ENCODE peak calls at places on chromosome 1, in seven cellular contexts. I is fibroblast of lung, R is GM04503, S is NCI-H82, M is HuH-7, F is Right ventricle myocardium inferior, A is anterior cingulate cortex. H is an unnamed sample.

GRCh38 chr1:41898191-41898713 is 20.5 kb downstream of the HIVEP3 start:
- DNase-seq in S (no peak), I (peak), R (no peak), M (no peak), F (no peak), A (no peak), H (no peak)

GRCh38 chr1:58794585-58794984 is 10.7 kb upstream of the JUN start:
- DNase-seq in A (no peak), R (no peak), M (no peak), S (no peak), F (no peak), I (no peak), H (no peak)

GRCh38 chr1:221635305-221635704 is 106.6 kb downstream of the DUSP10 start:
- DNase-seq in R (no peak), M (no peak), I (no peak), F (no peak), S (no peak), A (no peak), H (no peak)

GRCh38 chr1:163168053-163168452 is 34.7 kb downstream of the RGS5 start:
- DNase-seq in S (peak), M (no peak), R (peak), F (no peak), A (no peak), I (peak), H (peak)

GRCh38 chr1:54310439-54311328 is 95.5 kb downstream of the SSBP3 start:
- DNase-seq in R (no peak), M (peak), F (no peak), S (peak), I (peak), A (peak), H (no peak)

GRCh38 chr1:220124542-220124941 is 30.6 kb downstream of the IARS2 start:
- DNase-seq in S (no peak), A (no peak), F (no peak), M (no peak), R (peak), I (peak), H (no peak)

GRCh38 chr1:67308136-67308535 is 463 bp downstream of the IL12RB2 start:
- DNase-seq in R (no peak), I (no peak), M (no peak), F (no peak), S (peak), A (no peak), H (no peak)

GRCh38 chr1:225561675-225562074 is 91.2 kb downstream of the ENAH start:
- DNase-seq in I (no peak), R (no peak), S (no peak), M (no peak), F (no peak), A (no peak), H (no peak)

GRCh38 chr1:84758968-84759491 is 68.8 kb upstream of the SSX2IP start:
- DNase-seq in I (peak), F (no peak), A (peak), S (peak), R (no peak), M (no peak), H (peak)

GRCh38 chr1:114522264-114522575 is 11.2 kb upstream of the TRIM33 start:
- DNase-seq in I (peak), R (no peak), S (no peak), M (no peak), F (no peak), A (no peak), H (no peak)

GRCh38 chr1:218742478-218743260 is 397.5 kb downstream of the TGFB2 start:
- DNase-seq in A (no peak), M (no peak), F (no peak), I (peak), R (no peak), S (peak), H (no peak)